ENCODE peak calls at places on chromosomes 12 and 14, in four cellular contexts. Q is fibroblast of villous mesenchyme, H is C1 segment of cervical spinal cord, Z is HT1080. T is an unnamed sample.

GRCh38 chr12:114480309-114481199 is 74.6 kb upstream of the TBX5 start:
- DNase-seq in Z (no peak), H (no peak), Q (peak), T (no peak)

GRCh38 chr14:68782091-68782981 is 10.5 kb downstream of the ZFP36L1 start:
- DNase-seq in H (no peak), Z (no peak), Q (no peak), T (no peak)

GRCh38 chr14:55028066-55028465 is 1.0 kb downstream of the SOCS4 start:
- DNase-seq in Z (no peak), H (no peak), Q (peak), T (no peak)

GRCh38 chr12:116962197-116962596 is 51.4 kb downstream of the FBXW8 start:
- DNase-seq in Z (no peak), H (no peak), Q (no peak), T (no peak)

GRCh38 chr12:67637718-67638117 is 10.8 kb upstream of the DYRK2 start:
- DNase-seq in H (no peak), Z (no peak), Q (no peak), T (no peak)

GRCh38 chr12:3154006-3154405 is 76.8 kb downstream of the TSPAN9 start:
- DNase-seq in Z (no peak), H (no peak), Q (no peak), T (no peak)

GRCh38 chr12:62683724-62684501 is 217.3 kb downstream of the MON2 start:
- DNase-seq in Q (peak), H (no peak), Z (no peak), T (peak)

GRCh38 chr12:22334696-22335290 is at the start of gene ST8SIA1:
- DNase-seq in Q (peak), Z (peak), H (no peak), T (no peak)

GRCh38 chr12:119180380-119181040 is 1.8 kb downstream of the HSPB8 start:
- DNase-seq in H (no peak), Z (peak), Q (peak), T (peak)

GRCh38 chr12:79000501-79000900 is 135.9 kb downstream of the SYT1 start:
- DNase-seq in Z (no peak), H (no peak), Q (no peak), T (no peak)

GRCh38 chr12:100716658-100716948 is 78.0 kb upstream of the ANO4 start:
- DNase-seq in Z (no peak), H (no peak), Q (no peak), T (no peak)

GRCh38 chr12:2795291-2796186 is 769 bp downstream of the FKBP4 start:
- DNase-seq in H (no peak), Q (peak), Z (peak), T (peak)

GRCh38 chr14:104794099-104794498 is 1.4 kb downstream of the AKT1 start:
- DNase-seq in Z (peak), H (no peak), Q (peak), T (no peak)

GRCh38 chr14:92531151-92531873 is 17.7 kb downstream of the RIN3 start:
- DNase-seq in H (no peak), Q (no peak), Z (no peak), T (no peak)

GRCh38 chr12:47378222-47378582 is 298.4 kb upstream of the AMIGO2 start:
- DNase-seq in Z (no peak), H (no peak), Q (peak), T (no peak)

GRCh38 chr12:15256760-15257159 is 35.5 kb upstream of the RERG start:
- DNase-seq in H (no peak), Q (peak), Z (no peak), T (peak)

GRCh38 chr12:34601689-34602088 is 579.4 kb downstream of the ALG10 start:
- DNase-seq in Z (no peak), Q (no peak), H (no peak), T (no peak)

GRCh38 chr12:109250523-109250922 is 58.6 kb downstream of the FOXN4 start:
- DNase-seq in H (no peak), Q (no peak), Z (no peak), T (no peak)

GRCh38 chr14:74945852-74946658 is 9.3 kb downstream of the PGF start:
- DNase-seq in Z (peak), Q (peak), H (peak), T (peak)

GRCh38 chr14:28661171-28661772 is 105.3 kb upstream of the FOXG1 start:
- DNase-seq in Q (no peak), H (no peak), Z (peak), T (no peak)

GRCh38 chr12:105977256-105978051 is 161.3 kb downstream of the NUAK1 start:
- DNase-seq in Q (peak), Z (peak), H (no peak), T (no peak)

GRCh38 chr12:94969424-94969823 is 34.1 kb downstream of the NDUFA12 start:
- DNase-seq in Q (no peak), Z (no peak), H (no peak), T (no peak)

GRCh38 chr14:99755629-99756603 is 37.3 kb upstream of the EML1 start:
- DNase-seq in H (no peak), Z (peak), Q (peak), T (peak)

GRCh38 chr12:2586159-2587035 is 208.4 kb upstream of the FKBP4 start:
- DNase-seq in Q (no peak), H (no peak), Z (peak), T (no peak)

GRCh38 chr12:52151859-52152783 is 39.7 kb downstream of the KRT80 start:
- DNase-seq in Q (peak), Z (peak), H (no peak), T (peak)

GRCh38 chr14:103418508-103418818 is 33.2 kb downstream of the MARK3 start:
- DNase-seq in Z (peak), H (no peak), Q (peak), T (no peak)

T was measured in gastrocnemius medialis.